ENCODE peak calls at places on chromosomes 2 and 18, in seven cellular contexts. One of them, this sample, is unnamed.

GRCh38 chr2:219664041-219664440 is 36.6 kb downstream of the SLC4A3 start:
- DNase-seq in lower lobe of right lung: no peak
- DNase-seq in astrocyte of the cerebellum: no peak
- DNase-seq in fibroblast of pulmonary artery: no peak
- DNase-seq in GM23338: no peak
- DNase-seq in GM10248: no peak
- DNase-seq in cardiac muscle cell: no peak
- DNase-seq in this sample: no peak

GRCh38 chr18:8229040-8229439 is 380.2 kb upstream of the RAB12 start:
- DNase-seq in lower lobe of right lung: no peak
- DNase-seq in astrocyte of the cerebellum: no peak
- DNase-seq in fibroblast of pulmonary artery: no peak
- DNase-seq in GM23338: no peak
- DNase-seq in GM10248: no peak
- DNase-seq in cardiac muscle cell: no peak
- DNase-seq in this sample: no peak

GRCh38 chr2:73971722-73972121 is 13.0 kb upstream of the TET3 start:
- DNase-seq in lower lobe of right lung: no peak
- DNase-seq in astrocyte of the cerebellum: no peak
- DNase-seq in fibroblast of pulmonary artery: no peak
- DNase-seq in GM23338: no peak
- DNase-seq in GM10248: no peak
- DNase-seq in cardiac muscle cell: no peak
- DNase-seq in this sample: no peak

GRCh38 chr18:52484977-52485376 is 145.0 kb downstream of the DCC start:
- DNase-seq in lower lobe of right lung: no peak
- DNase-seq in astrocyte of the cerebellum: no peak
- DNase-seq in fibroblast of pulmonary artery: no peak
- DNase-seq in GM23338: no peak
- DNase-seq in GM10248: no peak
- DNase-seq in cardiac muscle cell: no peak
- DNase-seq in this sample: no peak

GRCh38 chr2:20450201-20451108 is 3.6 kb downstream of the RHOB start:
- DNase-seq in lower lobe of right lung: no peak
- DNase-seq in astrocyte of the cerebellum: peak
- DNase-seq in fibroblast of pulmonary artery: peak
- DNase-seq in GM23338: peak
- DNase-seq in GM10248: no peak
- DNase-seq in cardiac muscle cell: peak
- DNase-seq in this sample: peak

GRCh38 chr2:30883822-30884221 is 76.6 kb upstream of the CAPN13 start:
- DNase-seq in lower lobe of right lung: no peak
- DNase-seq in astrocyte of the cerebellum: no peak
- DNase-seq in fibroblast of pulmonary artery: no peak
- DNase-seq in GM23338: peak
- DNase-seq in GM10248: no peak
- DNase-seq in cardiac muscle cell: no peak
- DNase-seq in this sample: no peak

GRCh38 chr2:158994920-158995676 is 26.7 kb downstream of the TANC1 start:
- DNase-seq in lower lobe of right lung: no peak
- DNase-seq in astrocyte of the cerebellum: no peak
- DNase-seq in fibroblast of pulmonary artery: peak
- DNase-seq in GM23338: peak
- DNase-seq in GM10248: no peak
- DNase-seq in cardiac muscle cell: peak
- DNase-seq in this sample: no peak

GRCh38 chr2:170369894-170370293 is 191.9 kb downstream of the MYO3B start:
- DNase-seq in lower lobe of right lung: no peak
- DNase-seq in astrocyte of the cerebellum: peak
- DNase-seq in fibroblast of pulmonary artery: peak
- DNase-seq in GM23338: peak
- DNase-seq in GM10248: no peak
- DNase-seq in cardiac muscle cell: peak
- DNase-seq in this sample: no peak

GRCh38 chr2:192969055-192969454 is 774.3 kb upstream of the TMEFF2 start:
- DNase-seq in lower lobe of right lung: no peak
- DNase-seq in astrocyte of the cerebellum: no peak
- DNase-seq in fibroblast of pulmonary artery: no peak
- DNase-seq in GM23338: no peak
- DNase-seq in GM10248: no peak
- DNase-seq in cardiac muscle cell: no peak
- DNase-seq in this sample: no peak

GRCh38 chr2:24920813-24921441 is 890 bp upstream of the ADCY3 start:
- DNase-seq in lower lobe of right lung: no peak
- DNase-seq in astrocyte of the cerebellum: no peak
- DNase-seq in fibroblast of pulmonary artery: no peak
- DNase-seq in GM23338: peak
- DNase-seq in GM10248: no peak
- DNase-seq in cardiac muscle cell: no peak
- DNase-seq in this sample: no peak

GRCh38 chr2:78245394-78246140 is 723.4 kb upstream of the LRRTM4 start:
- DNase-seq in lower lobe of right lung: no peak
- DNase-seq in astrocyte of the cerebellum: no peak
- DNase-seq in fibroblast of pulmonary artery: no peak
- DNase-seq in GM23338: no peak
- DNase-seq in GM10248: no peak
- DNase-seq in cardiac muscle cell: no peak
- DNase-seq in this sample: no peak

GRCh38 chr18:4450065-4450676 is 4.9 kb downstream of the DLGAP1 start:
- DNase-seq in lower lobe of right lung: no peak
- DNase-seq in astrocyte of the cerebellum: no peak
- DNase-seq in fibroblast of pulmonary artery: no peak
- DNase-seq in GM23338: no peak
- DNase-seq in GM10248: no peak
- DNase-seq in cardiac muscle cell: no peak
- DNase-seq in this sample: no peak

GRCh38 chr2:128308889-128309288 is 9.8 kb downstream of the HS6ST1 start:
- DNase-seq in lower lobe of right lung: peak
- DNase-seq in astrocyte of the cerebellum: no peak
- DNase-seq in fibroblast of pulmonary artery: no peak
- DNase-seq in GM23338: no peak
- DNase-seq in GM10248: no peak
- DNase-seq in cardiac muscle cell: no peak
- DNase-seq in this sample: no peak

GRCh38 chr18:23226930-23227728 is 91.8 kb downstream of the CABLES1 start:
- DNase-seq in lower lobe of right lung: no peak
- DNase-seq in astrocyte of the cerebellum: peak
- DNase-seq in fibroblast of pulmonary artery: peak
- DNase-seq in GM23338: no peak
- DNase-seq in GM10248: no peak
- DNase-seq in cardiac muscle cell: no peak
- DNase-seq in this sample: no peak

GRCh38 chr18:40413160-40413559 is 1541.9 kb upstream of the PIK3C3 start:
- DNase-seq in lower lobe of right lung: no peak
- DNase-seq in astrocyte of the cerebellum: no peak
- DNase-seq in fibroblast of pulmonary artery: peak
- DNase-seq in GM23338: peak
- DNase-seq in GM10248: no peak
- DNase-seq in cardiac muscle cell: peak
- DNase-seq in this sample: peak

GRCh38 chr2:17573085-17573805 is 32.7 kb downstream of the VSNL1 start:
- DNase-seq in lower lobe of right lung: no peak
- DNase-seq in astrocyte of the cerebellum: no peak
- DNase-seq in fibroblast of pulmonary artery: no peak
- DNase-seq in GM23338: peak
- DNase-seq in GM10248: no peak
- DNase-seq in cardiac muscle cell: peak
- DNase-seq in this sample: no peak
- TF ChIP-seq CTCF in lower lobe of right lung: no peak
- TF ChIP-seq CTCF in astrocyte of the cerebellum: peak
- TF ChIP-seq CTCF in fibroblast of pulmonary artery: peak
- TF ChIP-seq CTCF in GM23338: peak
- TF ChIP-seq CTCF in GM10248: no peak
- TF ChIP-seq CTCF in cardiac muscle cell: peak
- TF ChIP-seq CTCF in this sample: no peak

DNA sequence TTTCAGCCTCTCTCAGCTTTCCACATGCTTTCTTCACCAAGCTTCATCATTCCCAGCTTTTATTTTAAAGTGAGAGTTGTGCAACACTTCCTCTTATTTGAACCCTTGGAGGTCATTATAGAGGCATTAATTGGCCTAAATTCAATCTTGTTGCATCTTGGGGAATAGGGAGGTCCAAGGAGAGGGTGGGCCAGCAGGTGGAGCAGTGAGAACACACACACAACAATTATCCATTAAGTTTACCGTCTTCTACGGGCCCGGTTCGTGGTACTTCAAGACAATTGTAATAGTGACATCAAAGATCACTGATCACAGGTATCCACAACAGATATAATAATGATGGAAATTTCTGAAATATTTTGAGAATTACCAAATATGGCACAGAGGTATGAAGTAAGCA is 457.2 kb upstream of the SMIM21 start:
- DNase-seq in lower lobe of right lung: no peak
- DNase-seq in astrocyte of the cerebellum: no peak
- DNase-seq in fibroblast of pulmonary artery: no peak
- DNase-seq in GM23338: peak
- DNase-seq in GM10248: no peak
- DNase-seq in cardiac muscle cell: no peak
- DNase-seq in this sample: no peak
- TF ChIP-seq CTCF in lower lobe of right lung: no peak
- TF ChIP-seq CTCF in astrocyte of the cerebellum: no peak
- TF ChIP-seq CTCF in fibroblast of pulmonary artery: no peak
- TF ChIP-seq CTCF in GM23338: peak
- TF ChIP-seq CTCF in GM10248: no peak
- TF ChIP-seq CTCF in cardiac muscle cell: no peak
- TF ChIP-seq CTCF in this sample: no peak

GRCh38 chr2:162155093-162155492 is 3.0 kb upstream of the GCG start:
- DNase-seq in lower lobe of right lung: no peak
- DNase-seq in astrocyte of the cerebellum: no peak
- DNase-seq in fibroblast of pulmonary artery: no peak
- DNase-seq in GM23338: no peak
- DNase-seq in GM10248: no peak
- DNase-seq in cardiac muscle cell: no peak
- DNase-seq in this sample: no peak
- TF ChIP-seq CTCF in lower lobe of right lung: no peak
- TF ChIP-seq CTCF in astrocyte of the cerebellum: no peak
- TF ChIP-seq CTCF in fibroblast of pulmonary artery: peak
- TF ChIP-seq CTCF in GM23338: peak
- TF ChIP-seq CTCF in GM10248: no peak
- TF ChIP-seq CTCF in cardiac muscle cell: no peak
- TF ChIP-seq CTCF in this sample: no peak

DNA sequence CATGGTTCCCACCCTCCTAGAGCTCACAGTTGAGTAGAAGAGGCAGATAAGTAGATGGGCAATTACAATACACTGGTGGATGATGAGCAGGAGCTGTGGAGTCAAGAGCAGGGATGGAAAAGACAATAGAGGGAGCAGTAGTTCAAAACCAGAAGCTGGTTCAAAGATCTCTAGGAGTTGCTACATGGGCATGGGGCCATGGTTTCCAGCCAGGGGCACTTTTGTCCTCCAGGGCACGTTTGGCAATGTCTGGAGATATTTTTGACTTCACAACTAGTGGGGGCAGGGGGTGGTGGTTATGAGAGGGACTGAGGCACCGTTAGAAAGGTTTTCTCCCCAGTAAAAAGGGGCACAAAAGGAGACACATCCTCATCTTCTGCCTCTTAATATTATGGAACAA is 236.0 kb downstream of the DYSF start:
- DNase-seq in lower lobe of right lung: no peak
- DNase-seq in astrocyte of the cerebellum: no peak
- DNase-seq in fibroblast of pulmonary artery: no peak
- DNase-seq in GM23338: no peak
- DNase-seq in GM10248: no peak
- DNase-seq in cardiac muscle cell: no peak
- DNase-seq in this sample: no peak
- TF ChIP-seq CTCF in lower lobe of right lung: no peak
- TF ChIP-seq CTCF in astrocyte of the cerebellum: no peak
- TF ChIP-seq CTCF in fibroblast of pulmonary artery: no peak
- TF ChIP-seq CTCF in GM23338: no peak
- TF ChIP-seq CTCF in GM10248: no peak
- TF ChIP-seq CTCF in cardiac muscle cell: no peak
- TF ChIP-seq CTCF in this sample: no peak

GRCh38 chr2:3823748-3824147 is 120.4 kb downstream of the DCDC2C start:
- DNase-seq in lower lobe of right lung: no peak
- DNase-seq in astrocyte of the cerebellum: no peak
- DNase-seq in fibroblast of pulmonary artery: peak
- DNase-seq in GM23338: no peak
- DNase-seq in GM10248: no peak
- DNase-seq in cardiac muscle cell: no peak
- DNase-seq in this sample: no peak

GRCh38 chr2:3827673-3828575 is 124.5 kb downstream of the DCDC2C start:
- DNase-seq in lower lobe of right lung: no peak
- DNase-seq in astrocyte of the cerebellum: no peak
- DNase-seq in fibroblast of pulmonary artery: peak
- DNase-seq in GM23338: peak
- DNase-seq in GM10248: peak
- DNase-seq in cardiac muscle cell: peak
- DNase-seq in this sample: peak
- TF ChIP-seq CTCF in lower lobe of right lung: peak
- TF ChIP-seq CTCF in astrocyte of the cerebellum: peak
- TF ChIP-seq CTCF in fibroblast of pulmonary artery: peak
- TF ChIP-seq CTCF in GM23338: peak
- TF ChIP-seq CTCF in GM10248: peak
- TF ChIP-seq CTCF in cardiac muscle cell: peak
- TF ChIP-seq CTCF in this sample: peak

GRCh38 chr2:215780891-215781290 is 232.5 kb downstream of the MREG start:
- DNase-seq in lower lobe of right lung: no peak
- DNase-seq in astrocyte of the cerebellum: no peak
- DNase-seq in fibroblast of pulmonary artery: no peak
- DNase-seq in GM23338: no peak
- DNase-seq in GM10248: no peak
- DNase-seq in cardiac muscle cell: no peak
- DNase-seq in this sample: no peak

GRCh38 chr2:215782271-215782670 is 231.1 kb downstream of the MREG start:
- DNase-seq in lower lobe of right lung: no peak
- DNase-seq in astrocyte of the cerebellum: no peak
- DNase-seq in fibroblast of pulmonary artery: no peak
- DNase-seq in GM23338: no peak
- DNase-seq in GM10248: no peak
- DNase-seq in cardiac muscle cell: no peak
- DNase-seq in this sample: no peak

GRCh38 chr2:215780313-215780712 is 233.0 kb downstream of the MREG start:
- DNase-seq in lower lobe of right lung: no peak
- DNase-seq in astrocyte of the cerebellum: no peak
- DNase-seq in fibroblast of pulmonary artery: no peak
- DNase-seq in GM23338: no peak
- DNase-seq in GM10248: no peak
- DNase-seq in cardiac muscle cell: no peak
- DNase-seq in this sample: no peak

GRCh38 chr2:215784371-215784783 is 229.0 kb downstream of the MREG start:
- DNase-seq in lower lobe of right lung: no peak
- DNase-seq in astrocyte of the cerebellum: peak
- DNase-seq in fibroblast of pulmonary artery: peak
- DNase-seq in GM23338: no peak
- DNase-seq in GM10248: no peak
- DNase-seq in cardiac muscle cell: peak
- DNase-seq in this sample: no peak

DNA sequence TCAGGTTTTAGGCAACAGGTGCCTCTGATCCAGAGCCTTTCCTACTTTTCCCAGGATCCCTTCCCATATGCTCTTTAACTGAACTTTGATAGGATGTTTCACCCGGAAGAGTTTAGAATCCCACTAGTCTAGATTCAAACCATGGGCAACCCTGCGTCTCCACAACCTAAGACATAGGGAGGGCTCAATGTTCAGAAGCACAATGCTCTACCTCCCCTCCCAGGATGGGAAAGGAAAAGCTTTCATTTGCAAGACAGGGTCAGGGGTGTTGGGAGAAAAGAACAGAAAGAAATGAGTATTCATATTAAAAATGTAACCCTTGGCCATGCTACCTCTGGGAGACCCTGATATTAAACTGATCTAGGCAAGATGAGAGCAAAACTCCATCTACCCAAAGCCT is 230.4 kb downstream of the MREG start:
- DNase-seq in lower lobe of right lung: no peak
- DNase-seq in astrocyte of the cerebellum: no peak
- DNase-seq in fibroblast of pulmonary artery: no peak
- DNase-seq in GM23338: no peak
- DNase-seq in GM10248: no peak
- DNase-seq in cardiac muscle cell: no peak
- DNase-seq in this sample: no peak
- TF ChIP-seq CTCF in lower lobe of right lung: no peak
- TF ChIP-seq CTCF in astrocyte of the cerebellum: no peak
- TF ChIP-seq CTCF in fibroblast of pulmonary artery: no peak
- TF ChIP-seq CTCF in GM23338: peak
- TF ChIP-seq CTCF in GM10248: no peak
- TF ChIP-seq CTCF in cardiac muscle cell: no peak
- TF ChIP-seq CTCF in this sample: no peak

This sample was measured in endothelial cell.